ENCODE peak calls at places on chromosomes 1 and 21, in seven cellular contexts. D is Karpas-422, L is keratinocyte, I is DND-41, Z is IMR-90, W is trophoblast cell, C is GM23248. T is an unnamed sample.

GRCh38 chr1:231814536-231814935 is 187.9 kb downstream of the DISC1 start:
- DNase-seq in L (no peak), Z (no peak), I (no peak), W (no peak), D (no peak), C (no peak), T (no peak)

GRCh38 chr1:17773626-17774326 is 18.6 kb downstream of the ACTL8 start:
- DNase-seq in W (no peak), C (no peak), I (no peak), Z (no peak), L (no peak), D (no peak), T (no peak)

GRCh38 chr1:8910331-8910730 is 31.8 kb upstream of the ENO1 start:
- DNase-seq in C (no peak), L (no peak), I (no peak), D (no peak), Z (no peak), W (no peak), T (no peak)

GRCh38 chr1:85884372-85885035 is 176.3 kb upstream of the ZNHIT6 start:
- DNase-seq in D (no peak), I (no peak), Z (peak; percentile 48), W (peak; percentile 63), C (peak; percentile 66), L (no peak), T (no peak)

GRCh38 chr1:43282220-43283195 is 2.9 kb downstream of the C1orf210 start:
- DNase-seq in Z (no peak), D (no peak), W (no peak), I (no peak), C (no peak), L (no peak), T (no peak)

GRCh38 chr1:9127395-9128160 is 1.3 kb downstream of the GPR157 start:
- DNase-seq in C (no peak), W (peak; percentile 30), Z (no peak), D (no peak), L (no peak), I (no peak), T (no peak)

GRCh38 chr1:232471250-232471649 is 158.7 kb downstream of the SIPA1L2 start:
- DNase-seq in I (no peak), L (no peak), D (no peak), C (no peak), W (no peak), Z (no peak), T (no peak)

GRCh38 chr1:113153116-113153803 is 80.3 kb downstream of the LRIG2 start:
- DNase-seq in W (no peak), C (peak; percentile 13), L (peak; percentile 38), Z (no peak), I (no peak), D (no peak), T (no peak)

GRCh38 chr1:14377386-14377785 is 221.1 kb upstream of the KAZN start:
- DNase-seq in W (no peak), L (no peak), C (peak; percentile 81), I (no peak), Z (no peak), D (no peak), T (no peak)

GRCh38 chr1:164841723-164842465 is 282.9 kb downstream of the PBX1 start:
- DNase-seq in I (no peak), C (no peak), L (no peak), Z (no peak), D (no peak), W (no peak), T (no peak)

GRCh38 chr1:42379794-42380616 is 587 bp upstream of the RIMKLA start:
- DNase-seq in Z (peak; percentile 24), D (no peak), L (no peak), C (peak; percentile 57), I (peak; percentile 10), W (peak; percentile 64), T (no peak)

GRCh38 chr21:37974081-37974480 is 57.8 kb upstream of the KCNJ6 start:
- DNase-seq in C (peak; percentile 47), I (no peak), D (no peak), Z (peak; percentile 1), W (peak; percentile 53), L (no peak), T (no peak)

GRCh38 chr21:34706337-34706736 is 37.5 kb downstream of the CLIC6 start:
- DNase-seq in Z (no peak), D (no peak), L (no peak), I (no peak), W (no peak), C (no peak), T (no peak)
- H3K4me2 ChIP-seq in Z (no peak overlapping the region), D (no peak overlapping the region), L (no peak overlapping the region), I (no peak overlapping the region), W (no peak overlapping the region), C (no peak overlapping the region), T (no peak overlapping the region)

DNA sequence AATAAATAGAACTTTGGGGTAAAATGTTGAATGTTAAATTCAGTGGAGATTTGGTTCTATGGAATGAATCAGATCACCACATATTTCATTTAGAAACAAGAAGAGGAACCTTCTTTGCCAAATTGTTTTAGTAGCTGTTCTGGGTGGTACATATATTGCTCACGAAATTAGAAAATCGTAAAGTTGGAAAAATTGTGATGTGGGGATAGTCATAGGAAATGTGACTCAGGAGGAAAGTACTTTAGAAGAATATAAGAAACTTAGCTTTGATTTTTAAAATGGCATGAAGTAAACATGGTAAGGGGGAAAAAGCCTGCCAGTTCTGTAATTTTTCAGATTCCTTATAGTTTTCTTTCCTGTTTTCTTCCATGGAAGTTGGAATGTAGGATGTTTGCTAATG is 27.4 kb downstream of the RRP15 start:
- DNase-seq in I (no peak), L (no peak), W (no peak), D (no peak), Z (peak; percentile 38), C (peak; percentile 49), T (no peak)
- H3K4me2 ChIP-seq in I (no peak overlapping the region), L (no peak overlapping the region), W (no peak overlapping the region), D (no peak overlapping the region), Z (no peak overlapping the region), C (peak overlapping the region; percentile 19), T (no peak overlapping the region)

GRCh38 chr1:46804027-46804889 is 5.4 kb downstream of the CYP4B1 start:
- DNase-seq in D (no peak), Z (no peak), W (no peak), L (no peak), C (no peak), I (no peak), T (peak; percentile 94)
- H3K4me2 ChIP-seq in D (no peak overlapping the region), Z (no peak overlapping the region), W (no peak overlapping the region), L (peak overlapping the region; percentile 9), C (no peak overlapping the region), I (no peak overlapping the region), T (peak overlapping the region; percentile 63)

GRCh38 chr1:3409737-3410434 is 44.6 kb upstream of the ARHGEF16 start:
- DNase-seq in I (no peak), C (peak; percentile 91), Z (peak; percentile 23), L (no peak), D (no peak), W (no peak), T (peak; percentile 49)
- H3K4me2 ChIP-seq in I (no peak overlapping the region), C (no peak overlapping the region), Z (no peak overlapping the region), L (no peak overlapping the region), D (no peak overlapping the region), W (no peak overlapping the region), T (no peak overlapping the region)

DNA sequence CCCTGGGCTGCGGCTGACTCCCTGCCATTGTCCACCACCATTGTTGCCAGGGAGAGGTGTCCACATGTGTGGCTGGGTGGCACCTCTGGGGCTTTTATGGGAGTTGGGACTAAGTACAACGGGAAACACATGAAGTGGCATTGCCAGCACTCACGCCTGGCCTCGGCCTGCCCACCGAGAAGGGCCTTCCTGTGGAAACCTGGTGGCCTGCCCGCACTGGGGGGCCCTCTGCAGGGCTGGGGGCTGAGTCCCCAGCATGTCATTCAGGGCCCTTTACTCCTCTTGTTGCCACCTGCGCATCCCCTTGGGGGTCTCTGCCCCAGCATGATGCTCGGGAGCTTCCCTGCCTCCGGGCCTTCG is 35.5 kb upstream of the RUNX3 start:
- DNase-seq in I (no peak), C (no peak), L (no peak), W (no peak), Z (no peak), D (no peak), T (no peak)
- H3K4me2 ChIP-seq in I (peak overlapping the region; percentile 58), C (no peak overlapping the region), L (no peak overlapping the region), W (no peak overlapping the region), Z (no peak overlapping the region), D (no peak overlapping the region), T (no peak overlapping the region)

GRCh38 chr1:223006794-223007193 is 136.3 kb downstream of the TLR5 start:
- DNase-seq in C (no peak), Z (no peak), I (no peak), L (no peak), W (no peak), D (no peak), T (no peak)

GRCh38 chr1:223007250-223007649 is 135.8 kb downstream of the TLR5 start:
- DNase-seq in I (no peak), L (no peak), D (no peak), W (peak; percentile 23), Z (no peak), C (no peak), T (no peak)

GRCh38 chr1:223009421-223009820 is 133.6 kb downstream of the TLR5 start:
- DNase-seq in L (no peak), I (no peak), C (no peak), Z (no peak), W (no peak), D (no peak), T (no peak)

GRCh38 chr1:223008808-223009207 is 134.2 kb downstream of the TLR5 start:
- DNase-seq in W (no peak), D (no peak), I (no peak), L (no peak), Z (no peak), C (no peak), T (no peak)

DNA sequence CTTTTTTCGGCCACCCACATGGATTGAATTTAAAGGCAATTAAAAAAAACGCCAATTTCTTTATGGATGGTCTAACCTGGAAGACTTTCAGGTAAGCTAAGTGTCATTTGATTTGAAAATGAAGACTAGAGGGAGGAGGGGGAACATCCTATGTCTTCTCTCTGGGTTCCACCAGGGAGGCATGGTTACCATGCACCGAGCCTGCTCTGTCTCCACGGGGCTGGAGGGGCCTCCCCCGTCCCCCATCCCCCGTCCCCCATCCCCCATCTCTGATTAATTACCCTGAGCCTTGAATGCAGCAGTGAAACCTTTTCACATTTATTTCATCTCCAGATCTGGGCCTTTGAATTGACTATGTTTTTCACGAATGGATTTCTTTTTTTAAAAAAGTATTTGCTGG is 135.1 kb downstream of the TLR5 start:
- DNase-seq in I (no peak), L (no peak), C (no peak), W (no peak), D (no peak), Z (no peak), T (no peak)
- H3K4me2 ChIP-seq in I (no peak overlapping the region), L (no peak overlapping the region), C (no peak overlapping the region), W (no peak overlapping the region), D (no peak overlapping the region), Z (no peak overlapping the region), T (no peak overlapping the region)

DNA sequence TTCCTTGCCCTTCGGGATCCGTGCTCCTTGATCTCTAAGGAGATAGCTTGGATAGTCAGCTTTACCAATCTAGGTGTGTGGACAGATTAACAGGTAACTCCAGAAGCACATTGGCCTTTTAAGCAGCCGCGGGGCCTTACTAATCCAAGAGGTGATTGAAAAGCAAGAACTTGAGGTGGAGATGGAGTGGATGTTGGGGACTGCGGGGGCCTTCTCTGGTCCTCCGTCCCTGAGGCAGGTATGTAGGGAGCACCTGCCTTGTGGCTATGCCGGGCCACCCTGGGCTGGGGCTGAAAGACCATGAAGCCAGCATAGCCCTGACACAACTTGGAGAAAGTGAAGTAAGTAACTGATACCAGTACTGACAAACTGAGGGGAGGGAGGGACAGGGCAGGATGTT is 10.6 kb downstream of the SOX13 start:
- DNase-seq in W (no peak), Z (no peak), D (no peak), L (no peak), C (no peak), I (no peak), T (no peak)
- H3K4me2 ChIP-seq in W (no peak overlapping the region), Z (no peak overlapping the region), D (no peak overlapping the region), L (no peak overlapping the region), C (no peak overlapping the region), I (no peak overlapping the region), T (peak overlapping the region; percentile 77)